ENCODE peak calls at places on chromosome 13, in seven cellular contexts. One of them, this sample, is unnamed.

GRCh38 chr13:73189365-73189764 is 130.6 kb downstream of the KLF5 start:
- DNase-seq in pancreas: no peak
- DNase-seq in neural crest cell: no peak
- DNase-seq in Peyer's patch: no peak
- DNase-seq in cardiac fibroblast: no peak
- DNase-seq in psoas muscle: no peak
- DNase-seq in lower leg skin: no peak
- DNase-seq in this sample: peak

GRCh38 chr13:113740661-113741060 is 18.4 kb upstream of the TMEM255B start:
- DNase-seq in neural crest cell: no peak
- DNase-seq in psoas muscle: no peak
- DNase-seq in pancreas: no peak
- DNase-seq in cardiac fibroblast: no peak
- DNase-seq in Peyer's patch: no peak
- DNase-seq in lower leg skin: no peak
- DNase-seq in this sample: no peak

GRCh38 chr13:24033527-24034302 is 126.8 kb upstream of the SPATA13 start:
- DNase-seq in lower leg skin: no peak
- DNase-seq in cardiac fibroblast: peak
- DNase-seq in Peyer's patch: no peak
- DNase-seq in pancreas: no peak
- DNase-seq in psoas muscle: no peak
- DNase-seq in neural crest cell: no peak
- DNase-seq in this sample: no peak

GRCh38 chr13:76758738-76759137 is 127.5 kb downstream of the KCTD12 start:
- DNase-seq in lower leg skin: no peak
- DNase-seq in psoas muscle: no peak
- DNase-seq in cardiac fibroblast: peak
- DNase-seq in Peyer's patch: no peak
- DNase-seq in pancreas: no peak
- DNase-seq in neural crest cell: no peak
- DNase-seq in this sample: peak

GRCh38 chr13:46698910-46699460 is 98.0 kb downstream of the ESD start:
- DNase-seq in Peyer's patch: no peak
- DNase-seq in psoas muscle: no peak
- DNase-seq in neural crest cell: no peak
- DNase-seq in pancreas: no peak
- DNase-seq in cardiac fibroblast: peak
- DNase-seq in lower leg skin: no peak
- DNase-seq in this sample: no peak

GRCh38 chr13:112771139-112771876 is 81.5 kb downstream of the ATP11A start:
- DNase-seq in pancreas: no peak
- DNase-seq in Peyer's patch: no peak
- DNase-seq in lower leg skin: no peak
- DNase-seq in cardiac fibroblast: no peak
- DNase-seq in neural crest cell: no peak
- DNase-seq in psoas muscle: no peak
- DNase-seq in this sample: no peak

GRCh38 chr13:60229708-60230272 is 66.1 kb upstream of the DIAPH3 start:
- DNase-seq in cardiac fibroblast: no peak
- DNase-seq in Peyer's patch: no peak
- DNase-seq in neural crest cell: no peak
- DNase-seq in pancreas: no peak
- DNase-seq in lower leg skin: no peak
- DNase-seq in psoas muscle: no peak
- DNase-seq in this sample: no peak

GRCh38 chr13:110617326-110618072 is 2.2 kb downstream of the NAXD start:
- DNase-seq in lower leg skin: no peak
- DNase-seq in psoas muscle: no peak
- DNase-seq in cardiac fibroblast: peak
- DNase-seq in Peyer's patch: no peak
- DNase-seq in neural crest cell: no peak
- DNase-seq in pancreas: peak
- DNase-seq in this sample: peak

GRCh38 chr13:35496761-35497386 is 20.4 kb upstream of the MAB21L1 start:
- DNase-seq in pancreas: no peak
- DNase-seq in neural crest cell: no peak
- DNase-seq in lower leg skin: no peak
- DNase-seq in cardiac fibroblast: peak
- DNase-seq in Peyer's patch: no peak
- DNase-seq in psoas muscle: no peak
- DNase-seq in this sample: no peak

GRCh38 chr13:79519252-79519651 is 38.3 kb downstream of the NDFIP2 start:
- DNase-seq in cardiac fibroblast: peak
- DNase-seq in psoas muscle: no peak
- DNase-seq in Peyer's patch: no peak
- DNase-seq in pancreas: no peak
- DNase-seq in neural crest cell: no peak
- DNase-seq in lower leg skin: no peak
- DNase-seq in this sample: peak

GRCh38 chr13:61410669-61411297 is 4.9 kb downstream of the PCDH20 start:
- DNase-seq in Peyer's patch: no peak
- DNase-seq in neural crest cell: no peak
- DNase-seq in pancreas: no peak
- DNase-seq in lower leg skin: no peak
- DNase-seq in cardiac fibroblast: peak
- DNase-seq in psoas muscle: no peak
- DNase-seq in this sample: peak

GRCh38 chr13:63842102-63842501 is 2426.5 kb upstream of the PCDH20 start:
- DNase-seq in cardiac fibroblast: no peak
- DNase-seq in Peyer's patch: no peak
- DNase-seq in psoas muscle: no peak
- DNase-seq in neural crest cell: no peak
- DNase-seq in pancreas: peak
- DNase-seq in lower leg skin: no peak
- DNase-seq in this sample: no peak

GRCh38 chr13:70375718-70376117 is 267.5 kb upstream of the KLHL1 start:
- DNase-seq in cardiac fibroblast: no peak
- DNase-seq in lower leg skin: no peak
- DNase-seq in neural crest cell: no peak
- DNase-seq in pancreas: no peak
- DNase-seq in psoas muscle: no peak
- DNase-seq in Peyer's patch: no peak
- DNase-seq in this sample: peak

GRCh38 chr13:75908137-75908536 is 272.0 kb downstream of the LMO7 start:
- DNase-seq in pancreas: no peak
- DNase-seq in cardiac fibroblast: no peak
- DNase-seq in neural crest cell: no peak
- DNase-seq in psoas muscle: peak
- DNase-seq in Peyer's patch: no peak
- DNase-seq in lower leg skin: no peak
- DNase-seq in this sample: no peak

GRCh38 chr13:51721485-51721884 is 82.5 kb downstream of the DHRS12 start:
- DNase-seq in neural crest cell: no peak
- DNase-seq in cardiac fibroblast: no peak
- DNase-seq in pancreas: no peak
- DNase-seq in lower leg skin: no peak
- DNase-seq in Peyer's patch: no peak
- DNase-seq in psoas muscle: no peak
- DNase-seq in this sample: no peak

GRCh38 chr13:113405481-113406300 is 41.8 kb upstream of the GRTP1 start:
- DNase-seq in pancreas: no peak
- DNase-seq in neural crest cell: no peak
- DNase-seq in lower leg skin: no peak
- DNase-seq in Peyer's patch: no peak
- DNase-seq in psoas muscle: peak
- DNase-seq in cardiac fibroblast: no peak
- DNase-seq in this sample: no peak

GRCh38 chr13:35252536-35253205 is 223.8 kb downstream of the MAB21L1 start:
- DNase-seq in pancreas: no peak
- DNase-seq in psoas muscle: no peak
- DNase-seq in lower leg skin: no peak
- DNase-seq in Peyer's patch: no peak
- DNase-seq in cardiac fibroblast: no peak
- DNase-seq in neural crest cell: no peak
- DNase-seq in this sample: peak

GRCh38 chr13:28558126-28558525 is 63.2 kb upstream of the FLT1 start:
- DNase-seq in neural crest cell: no peak
- DNase-seq in lower leg skin: no peak
- DNase-seq in pancreas: no peak
- DNase-seq in Peyer's patch: no peak
- DNase-seq in psoas muscle: no peak
- DNase-seq in cardiac fibroblast: peak
- DNase-seq in this sample: peak

GRCh38 chr13:66951426-66951825 is 278.7 kb downstream of the PCDH9 start:
- DNase-seq in Peyer's patch: no peak
- DNase-seq in neural crest cell: no peak
- DNase-seq in lower leg skin: no peak
- DNase-seq in psoas muscle: no peak
- DNase-seq in pancreas: no peak
- DNase-seq in cardiac fibroblast: no peak
- DNase-seq in this sample: no peak

GRCh38 chr13:91745962-91746361 is 347.5 kb downstream of the GPC5 start:
- DNase-seq in psoas muscle: no peak
- DNase-seq in neural crest cell: no peak
- DNase-seq in pancreas: no peak
- DNase-seq in Peyer's patch: no peak
- DNase-seq in cardiac fibroblast: no peak
- DNase-seq in lower leg skin: no peak
- DNase-seq in this sample: no peak

GRCh38 chr13:95754069-95754468 is 77.1 kb downstream of the DNAJC3 start:
- DNase-seq in psoas muscle: peak
- DNase-seq in pancreas: no peak
- DNase-seq in Peyer's patch: no peak
- DNase-seq in lower leg skin: no peak
- DNase-seq in neural crest cell: no peak
- DNase-seq in cardiac fibroblast: no peak
- DNase-seq in this sample: peak

GRCh38 chr13:33817843-33818661 is at the start of gene RFC3:
- DNase-seq in Peyer's patch: peak
- DNase-seq in cardiac fibroblast: peak
- DNase-seq in lower leg skin: peak
- DNase-seq in neural crest cell: peak
- DNase-seq in psoas muscle: peak
- DNase-seq in pancreas: peak
- DNase-seq in this sample: peak

GRCh38 chr13:29704648-29705047 is 109.2 kb upstream of the SLC7A1 start:
- DNase-seq in cardiac fibroblast: peak
- DNase-seq in Peyer's patch: no peak
- DNase-seq in neural crest cell: no peak
- DNase-seq in pancreas: no peak
- DNase-seq in lower leg skin: no peak
- DNase-seq in psoas muscle: no peak
- DNase-seq in this sample: no peak

GRCh38 chr13:106496072-106496997 is 39.1 kb downstream of the EFNB2 start:
- DNase-seq in pancreas: no peak
- DNase-seq in neural crest cell: no peak
- DNase-seq in Peyer's patch: no peak
- DNase-seq in lower leg skin: no peak
- DNase-seq in psoas muscle: no peak
- DNase-seq in cardiac fibroblast: peak
- DNase-seq in this sample: no peak

GRCh38 chr13:79393564-79394249 is 12.3 kb downstream of the RBM26 start:
- DNase-seq in psoas muscle: no peak
- DNase-seq in pancreas: no peak
- DNase-seq in Peyer's patch: peak
- DNase-seq in cardiac fibroblast: no peak
- DNase-seq in neural crest cell: no peak
- DNase-seq in lower leg skin: peak
- DNase-seq in this sample: no peak

GRCh38 chr13:68304287-68304893 is 1074.3 kb upstream of the PCDH9 start:
- DNase-seq in neural crest cell: no peak
- DNase-seq in psoas muscle: no peak
- DNase-seq in cardiac fibroblast: peak
- DNase-seq in Peyer's patch: no peak
- DNase-seq in lower leg skin: no peak
- DNase-seq in pancreas: no peak
- DNase-seq in this sample: peak
- TF ChIP-seq CTCF in neural crest cell: peak
- TF ChIP-seq CTCF in psoas muscle: peak
- TF ChIP-seq CTCF in cardiac fibroblast: peak
- TF ChIP-seq CTCF in Peyer's patch: no peak
- TF ChIP-seq CTCF in lower leg skin: no peak
- TF ChIP-seq CTCF in pancreas: peak
- TF ChIP-seq CTCF in this sample: peak

GRCh38 chr13:50189450-50189849 is 174.2 kb downstream of the KCNRG start:
- DNase-seq in neural crest cell: no peak
- DNase-seq in Peyer's patch: no peak
- DNase-seq in lower leg skin: no peak
- DNase-seq in psoas muscle: no peak
- DNase-seq in pancreas: no peak
- DNase-seq in cardiac fibroblast: no peak
- DNase-seq in this sample: no peak
- TF ChIP-seq CTCF in neural crest cell: no peak
- TF ChIP-seq CTCF in Peyer's patch: no peak
- TF ChIP-seq CTCF in lower leg skin: no peak
- TF ChIP-seq CTCF in psoas muscle: no peak
- TF ChIP-seq CTCF in pancreas: no peak
- TF ChIP-seq CTCF in cardiac fibroblast: no peak
- TF ChIP-seq CTCF in this sample: no peak

GRCh38 chr13:99408703-99409000 is 92.6 kb upstream of the TM9SF2 start:
- DNase-seq in cardiac fibroblast: no peak
- DNase-seq in pancreas: no peak
- DNase-seq in lower leg skin: no peak
- DNase-seq in Peyer's patch: no peak
- DNase-seq in psoas muscle: no peak
- DNase-seq in neural crest cell: no peak
- DNase-seq in this sample: no peak
- TF ChIP-seq CTCF in cardiac fibroblast: no peak
- TF ChIP-seq CTCF in pancreas: no peak
- TF ChIP-seq CTCF in lower leg skin: no peak
- TF ChIP-seq CTCF in Peyer's patch: no peak
- TF ChIP-seq CTCF in psoas muscle: no peak
- TF ChIP-seq CTCF in neural crest cell: no peak
- TF ChIP-seq CTCF in this sample: no peak

GRCh38 chr13:42875448-42876269 is 94.3 kb downstream of the FAM216B start:
- DNase-seq in neural crest cell: peak
- DNase-seq in lower leg skin: no peak
- DNase-seq in psoas muscle: no peak
- DNase-seq in cardiac fibroblast: peak
- DNase-seq in pancreas: no peak
- DNase-seq in Peyer's patch: no peak
- DNase-seq in this sample: no peak
- TF ChIP-seq CTCF in neural crest cell: peak
- TF ChIP-seq CTCF in lower leg skin: no peak
- TF ChIP-seq CTCF in psoas muscle: no peak
- TF ChIP-seq CTCF in cardiac fibroblast: peak
- TF ChIP-seq CTCF in pancreas: no peak
- TF ChIP-seq CTCF in Peyer's patch: no peak
- TF ChIP-seq CTCF in this sample: no peak

DNA sequence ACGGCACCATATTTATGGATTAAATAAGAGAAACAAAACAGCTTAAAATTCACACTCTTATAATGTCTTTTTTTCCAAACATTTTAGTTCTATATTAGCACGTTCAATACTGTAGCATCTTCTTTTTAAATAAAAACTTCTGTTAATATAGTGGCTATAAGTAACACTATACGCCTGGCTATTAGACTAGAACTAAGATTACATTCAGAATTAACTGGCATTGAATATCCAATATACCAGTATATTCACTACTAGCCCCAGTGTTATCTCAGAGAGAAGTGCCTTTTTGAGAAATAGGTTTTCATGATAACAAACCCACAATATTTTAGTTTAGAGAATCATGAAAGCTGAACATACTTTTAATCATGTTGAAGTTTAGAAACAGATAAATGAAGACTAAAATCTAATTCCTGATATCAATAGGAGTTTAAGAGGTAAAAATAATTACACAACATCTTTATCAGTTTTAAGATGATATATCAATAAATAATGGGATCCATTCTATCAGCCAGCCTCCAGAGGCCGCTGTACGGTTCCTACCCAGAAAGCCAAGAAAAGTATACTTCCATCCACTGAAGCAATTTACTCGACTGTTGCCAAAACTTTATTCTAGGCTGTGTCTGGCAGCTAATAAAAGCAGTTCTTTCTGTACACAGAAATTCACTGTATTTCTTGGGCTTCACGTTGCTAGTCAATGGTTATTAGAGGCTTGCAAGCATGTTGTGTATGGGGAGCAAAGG is 1113.4 kb upstream of the MIR17HG start:
- DNase-seq in cardiac fibroblast: no peak
- DNase-seq in lower leg skin: no peak
- DNase-seq in Peyer's patch: no peak
- DNase-seq in pancreas: no peak
- DNase-seq in psoas muscle: no peak
- DNase-seq in neural crest cell: no peak
- DNase-seq in this sample: no peak
- TF ChIP-seq CTCF in cardiac fibroblast: no peak
- TF ChIP-seq CTCF in lower leg skin: no peak
- TF ChIP-seq CTCF in Peyer's patch: no peak
- TF ChIP-seq CTCF in pancreas: no peak
- TF ChIP-seq CTCF in psoas muscle: no peak
- TF ChIP-seq CTCF in neural crest cell: no peak
- TF ChIP-seq CTCF in this sample: no peak